ENCODE peak calls at places on chromosomes 13 and 19, in five cellular contexts. One of them, this sample, is unnamed. For H3K4me1, the result is how much of the 10 kb centered on the place peaks cover.

GRCh38 chr19:49840321-49840720 is 10.6 kb upstream of the PTOV1 start:
- DNase-seq in SK-N-SH: no peak
- DNase-seq in body of pancreas: no peak
- DNase-seq in right lobe of liver: no peak
- DNase-seq in mesenchymal stem cell: no peak
- DNase-seq in this sample: no peak

GRCh38 chr13:83221813-83222241 is 660.4 kb downstream of the SLITRK1 start:
- DNase-seq in mesenchymal stem cell: no peak
- DNase-seq in body of pancreas: no peak
- DNase-seq in right lobe of liver: no peak
- DNase-seq in SK-N-SH: no peak
- DNase-seq in this sample: no peak

GRCh38 chr13:40069173-40070044 is 413.9 kb downstream of the COG6 start:
- DNase-seq in SK-N-SH: peak
- DNase-seq in body of pancreas: peak
- DNase-seq in right lobe of liver: peak
- DNase-seq in mesenchymal stem cell: peak
- DNase-seq in this sample: peak

GRCh38 chr13:30276178-30276577 is 31.2 kb downstream of the KATNAL1 start:
- DNase-seq in mesenchymal stem cell: no peak
- DNase-seq in SK-N-SH: no peak
- DNase-seq in right lobe of liver: no peak
- DNase-seq in body of pancreas: no peak
- DNase-seq in this sample: no peak

GRCh38 chr13:22926176-22927007 is 254.4 kb upstream of the SGCG start:
- DNase-seq in right lobe of liver: no peak
- DNase-seq in body of pancreas: peak
- DNase-seq in SK-N-SH: no peak
- DNase-seq in mesenchymal stem cell: peak
- DNase-seq in this sample: peak

GRCh38 chr13:29514720-29515310 is 80.7 kb downstream of the SLC7A1 start:
- DNase-seq in right lobe of liver: no peak
- DNase-seq in SK-N-SH: no peak
- DNase-seq in body of pancreas: no peak
- DNase-seq in mesenchymal stem cell: no peak
- DNase-seq in this sample: no peak

GRCh38 chr19:14545716-14546082 is 16.3 kb downstream of the TECR start:
- DNase-seq in SK-N-SH: no peak
- DNase-seq in mesenchymal stem cell: no peak
- DNase-seq in body of pancreas: no peak
- DNase-seq in right lobe of liver: no peak
- DNase-seq in this sample: no peak

GRCh38 chr19:6761053-6761676 is 6.1 kb downstream of the SH2D3A start:
- DNase-seq in SK-N-SH: peak
- DNase-seq in mesenchymal stem cell: no peak
- DNase-seq in body of pancreas: no peak
- DNase-seq in right lobe of liver: no peak
- DNase-seq in this sample: peak

GRCh38 chr19:29660835-29661234 is 4.4 kb upstream of the PLEKHF1 start:
- DNase-seq in SK-N-SH: no peak
- DNase-seq in body of pancreas: no peak
- DNase-seq in mesenchymal stem cell: peak
- DNase-seq in right lobe of liver: no peak
- DNase-seq in this sample: no peak

GRCh38 chr19:29664753-29665214 is 477 bp upstream of the PLEKHF1 start:
- DNase-seq in right lobe of liver: no peak
- DNase-seq in SK-N-SH: no peak
- DNase-seq in mesenchymal stem cell: no peak
- DNase-seq in body of pancreas: no peak
- DNase-seq in this sample: no peak

GRCh38 chr19:29662278-29662603 is 3.0 kb upstream of the PLEKHF1 start:
- DNase-seq in right lobe of liver: no peak
- DNase-seq in SK-N-SH: no peak
- DNase-seq in body of pancreas: no peak
- DNase-seq in mesenchymal stem cell: no peak
- DNase-seq in this sample: no peak

GRCh38 chr19:29663861-29664752 is 1.2 kb upstream of the PLEKHF1 start:
- DNase-seq in mesenchymal stem cell: peak
- DNase-seq in body of pancreas: no peak
- DNase-seq in SK-N-SH: no peak
- DNase-seq in right lobe of liver: no peak
- DNase-seq in this sample: peak

GRCh38 chr19:29662604-29663404 is 2.5 kb upstream of the PLEKHF1 start:
- DNase-seq in mesenchymal stem cell: peak
- DNase-seq in SK-N-SH: no peak
- DNase-seq in right lobe of liver: no peak
- DNase-seq in body of pancreas: peak
- DNase-seq in this sample: peak
- H3K27ac ChIP-seq in mesenchymal stem cell: peak
- H3K27ac ChIP-seq in SK-N-SH: peak
- H3K27ac ChIP-seq in right lobe of liver: peak
- H3K27ac ChIP-seq in body of pancreas: peak
- H3K27ac ChIP-seq in this sample: no peak

GRCh38 chr13:36912983-36913382 is 7.1 kb downstream of the SMAD9 start:
- DNase-seq in SK-N-SH: no peak
- DNase-seq in mesenchymal stem cell: no peak
- DNase-seq in body of pancreas: no peak
- DNase-seq in right lobe of liver: no peak
- DNase-seq in this sample: no peak
- H3K4me1 ChIP-seq in SK-N-SH: under half
- H3K4me1 ChIP-seq in mesenchymal stem cell: under half
- H3K4me1 ChIP-seq in body of pancreas: under half
- H3K4me1 ChIP-seq in right lobe of liver: under half
- H3K4me1 ChIP-seq in this sample: under half

DNA sequence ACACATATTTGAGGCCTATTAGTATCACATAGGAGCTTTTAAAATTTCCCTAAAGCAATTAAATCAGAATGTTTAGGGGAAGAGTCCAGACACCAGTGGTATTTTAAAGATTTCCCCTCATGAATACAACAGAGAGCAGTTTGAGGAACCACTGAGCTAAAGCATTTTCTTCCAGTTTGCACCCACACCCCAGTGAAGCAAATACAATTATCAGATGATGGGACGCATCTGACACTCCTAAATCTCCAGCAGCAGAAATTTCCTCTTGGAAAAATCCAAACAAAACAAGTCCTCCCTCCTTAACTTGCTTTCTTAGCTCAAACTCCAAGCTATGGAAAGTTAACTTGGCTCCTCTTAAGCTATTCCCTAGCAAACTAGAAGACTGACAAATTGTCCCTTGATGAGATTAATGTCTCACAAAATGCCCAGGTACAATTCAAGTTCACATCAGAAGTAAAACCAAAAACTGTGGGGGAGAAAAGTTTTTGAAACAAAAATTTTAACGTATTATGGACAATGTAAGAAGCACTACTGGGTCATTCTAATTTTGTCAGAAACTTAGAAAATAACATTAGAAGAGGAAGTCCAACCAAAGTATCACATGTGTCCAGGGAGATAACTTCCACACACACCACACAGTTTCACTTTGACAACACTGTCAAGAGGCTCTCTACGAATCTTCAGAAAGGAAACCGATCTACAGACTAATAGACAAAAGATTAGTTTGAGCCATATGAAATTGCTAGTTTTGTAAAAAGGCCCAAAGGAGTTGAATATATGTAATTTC is 74.1 kb downstream of the ABCC4 start:
- DNase-seq in right lobe of liver: no peak
- DNase-seq in SK-N-SH: no peak
- DNase-seq in body of pancreas: no peak
- DNase-seq in mesenchymal stem cell: peak
- DNase-seq in this sample: no peak
- H3K27ac ChIP-seq in right lobe of liver: no peak
- H3K27ac ChIP-seq in SK-N-SH: no peak
- H3K27ac ChIP-seq in body of pancreas: no peak
- H3K27ac ChIP-seq in mesenchymal stem cell: no peak
- H3K27ac ChIP-seq in this sample: no peak

DNA sequence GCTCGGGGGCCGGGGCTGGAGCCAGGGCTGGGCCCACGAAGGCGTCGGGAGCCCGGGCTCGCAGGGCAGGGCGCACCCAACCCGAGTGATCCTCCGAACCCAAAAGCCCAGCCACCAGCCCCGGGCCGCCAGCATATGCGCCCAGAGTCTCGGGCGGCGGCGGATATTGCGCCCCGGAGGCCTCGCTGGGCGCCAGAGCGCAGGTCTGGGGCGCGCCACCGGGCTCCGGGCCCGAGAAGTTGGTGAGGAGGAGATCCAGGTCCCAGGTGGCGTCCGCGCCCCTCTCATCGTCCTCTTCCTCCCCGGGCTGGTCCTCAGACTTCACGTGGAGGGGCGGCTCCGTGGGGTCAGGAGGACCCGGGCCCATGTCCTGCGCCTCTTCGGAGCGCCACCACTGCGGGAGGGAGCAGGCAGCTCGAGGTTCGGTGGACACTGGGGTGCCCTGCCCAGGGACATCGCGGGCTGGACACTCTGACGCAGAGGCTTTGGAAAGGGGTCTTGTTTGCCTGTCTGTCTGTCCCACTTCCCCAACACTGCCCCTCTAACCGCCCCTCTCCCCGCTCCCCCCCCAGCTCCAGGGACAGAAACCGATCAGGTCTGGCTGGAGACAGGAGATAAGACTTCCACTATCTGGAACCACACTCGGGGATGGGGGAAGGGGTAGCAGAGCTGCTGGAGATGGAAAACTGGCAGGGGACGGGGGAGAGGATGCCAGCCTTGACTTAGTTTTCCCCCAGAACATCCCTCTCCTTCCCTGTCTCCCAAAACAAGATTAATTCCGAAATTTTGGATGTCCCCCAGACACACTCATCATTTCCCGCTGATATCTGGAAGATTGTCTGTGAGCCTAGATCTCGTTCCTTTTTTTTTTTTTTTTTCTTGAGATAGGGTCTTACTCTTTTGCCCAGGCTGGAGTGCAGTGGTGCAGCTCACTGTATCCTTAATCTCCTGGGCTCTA is 973 bp downstream of the KLF1 start:
- DNase-seq in body of pancreas: no peak
- DNase-seq in right lobe of liver: peak
- DNase-seq in SK-N-SH: peak
- DNase-seq in mesenchymal stem cell: no peak
- DNase-seq in this sample: no peak
- H3K4me1 ChIP-seq in body of pancreas: under half
- H3K4me1 ChIP-seq in right lobe of liver: under half
- H3K4me1 ChIP-seq in SK-N-SH: under half
- H3K4me1 ChIP-seq in mesenchymal stem cell: under half
- H3K4me1 ChIP-seq in this sample: under half

GRCh38 chr19:47331931-47332547 is at the start of gene C5AR2:
- DNase-seq in mesenchymal stem cell: no peak
- DNase-seq in right lobe of liver: no peak
- DNase-seq in body of pancreas: no peak
- DNase-seq in SK-N-SH: no peak
- DNase-seq in this sample: no peak
- H3K27ac ChIP-seq in mesenchymal stem cell: no peak
- H3K27ac ChIP-seq in right lobe of liver: peak
- H3K27ac ChIP-seq in body of pancreas: no peak
- H3K27ac ChIP-seq in SK-N-SH: no peak
- H3K27ac ChIP-seq in this sample: peak

GRCh38 chr19:19559942-19560341 is 21.9 kb downstream of the CILP2 start:
- DNase-seq in body of pancreas: no peak
- DNase-seq in SK-N-SH: no peak
- DNase-seq in right lobe of liver: no peak
- DNase-seq in mesenchymal stem cell: no peak
- DNase-seq in this sample: no peak
- H3K4me1 ChIP-seq in body of pancreas: under half
- H3K4me1 ChIP-seq in SK-N-SH: under half
- H3K4me1 ChIP-seq in right lobe of liver: under half
- H3K4me1 ChIP-seq in mesenchymal stem cell: under half
- H3K4me1 ChIP-seq in this sample: under half

DNA sequence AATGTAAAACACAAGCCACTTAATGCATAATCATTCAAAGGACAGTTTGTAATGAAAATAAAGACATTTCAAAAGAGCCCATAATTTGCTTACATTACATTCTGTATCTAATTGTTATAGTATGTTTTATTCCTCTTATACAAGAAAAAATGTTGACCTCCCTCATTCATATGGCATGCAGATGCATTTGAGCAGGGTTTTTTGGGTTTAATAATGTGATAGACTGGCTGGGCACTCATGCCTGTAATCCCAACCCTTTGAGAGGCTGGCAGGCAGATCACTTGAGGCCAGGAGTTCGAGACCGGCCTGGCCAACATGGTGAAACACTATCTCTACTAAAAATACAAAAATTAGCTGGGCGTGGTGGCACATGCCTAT is 11.6 kb upstream of the ARL11 start:
- DNase-seq in right lobe of liver: no peak
- DNase-seq in body of pancreas: no peak
- DNase-seq in SK-N-SH: no peak
- DNase-seq in mesenchymal stem cell: no peak
- DNase-seq in this sample: no peak
- H3K27ac ChIP-seq in right lobe of liver: no peak
- H3K27ac ChIP-seq in body of pancreas: no peak
- H3K27ac ChIP-seq in SK-N-SH: peak
- H3K27ac ChIP-seq in mesenchymal stem cell: no peak
- H3K27ac ChIP-seq in this sample: no peak

DNA sequence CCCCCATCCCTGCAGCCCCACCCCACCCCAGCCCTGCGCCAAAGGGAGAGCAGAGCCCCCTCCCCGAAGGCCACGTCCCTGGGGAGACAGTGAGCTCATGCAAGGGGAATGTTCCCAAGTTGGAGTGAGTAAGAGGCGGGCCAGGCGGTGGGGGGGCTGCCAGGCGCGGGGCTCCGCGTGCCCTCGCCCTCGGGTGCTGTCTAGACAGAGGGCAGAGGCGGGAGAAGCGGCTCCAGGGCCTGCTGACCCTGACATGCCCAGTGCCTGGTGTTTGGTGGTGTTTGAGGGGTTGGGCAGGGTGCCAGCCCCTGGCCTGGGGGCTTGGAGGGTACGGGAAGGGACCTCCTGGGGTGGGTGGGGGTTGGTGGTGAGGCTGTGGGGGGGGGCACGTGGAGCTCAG is 1.0 kb downstream of the FSTL3 start:
- DNase-seq in body of pancreas: peak
- DNase-seq in mesenchymal stem cell: peak
- DNase-seq in right lobe of liver: no peak
- DNase-seq in SK-N-SH: peak
- DNase-seq in this sample: peak
- H3K4me1 ChIP-seq in body of pancreas: under half
- H3K4me1 ChIP-seq in mesenchymal stem cell: under half
- H3K4me1 ChIP-seq in right lobe of liver: under half
- H3K4me1 ChIP-seq in SK-N-SH: under half
- H3K4me1 ChIP-seq in this sample: under half

GRCh38 chr13:98123176-98123575 is 19.7 kb upstream of the FARP1 start:
- DNase-seq in SK-N-SH: no peak
- DNase-seq in body of pancreas: no peak
- DNase-seq in right lobe of liver: no peak
- DNase-seq in mesenchymal stem cell: no peak
- DNase-seq in this sample: no peak

DNA sequence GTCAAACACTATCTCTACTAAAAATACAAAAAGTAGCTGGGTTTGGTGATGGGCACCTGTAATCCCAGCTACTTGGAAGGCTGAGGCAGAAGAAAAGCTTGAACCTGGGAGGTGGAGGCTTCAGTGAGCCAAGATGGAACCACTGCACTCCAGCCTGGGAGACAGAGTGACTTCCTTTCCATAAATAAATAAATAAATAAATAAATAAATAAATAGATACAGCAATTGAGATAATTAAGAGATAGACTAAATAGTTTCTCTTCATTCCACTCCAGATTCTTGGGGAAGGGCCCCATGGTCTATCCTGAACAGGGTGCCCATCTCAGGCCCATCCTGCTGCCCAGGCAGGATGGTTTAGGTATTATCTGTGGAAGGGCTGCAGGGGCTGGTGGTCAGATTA is 24.0 kb upstream of the FARP1 start:
- DNase-seq in mesenchymal stem cell: no peak
- DNase-seq in body of pancreas: no peak
- DNase-seq in right lobe of liver: no peak
- DNase-seq in SK-N-SH: no peak
- DNase-seq in this sample: no peak
- H3K27ac ChIP-seq in mesenchymal stem cell: no peak
- H3K27ac ChIP-seq in body of pancreas: no peak
- H3K27ac ChIP-seq in right lobe of liver: no peak
- H3K27ac ChIP-seq in SK-N-SH: no peak
- H3K27ac ChIP-seq in this sample: no peak

This sample was measured in kidney.